ENCODE peak calls at places on chromosomes 6 and 20, in four cellular contexts. One of them, this sample, is unnamed.

GRCh38 chr20:420169-420620 is 12.1 kb downstream of the RBCK1 start:
- DNase-seq in A172: no peak
- DNase-seq in posterior cingulate gyrus: no peak
- DNase-seq in posterior vena cava: no peak
- DNase-seq in this sample: no peak

GRCh38 chr6:107807186-107807585 is 16.9 kb downstream of the SCML4 start:
- DNase-seq in A172: no peak
- DNase-seq in posterior vena cava: no peak
- DNase-seq in posterior cingulate gyrus: no peak
- DNase-seq in this sample: no peak

GRCh38 chr20:34022154-34022842 is 28.6 kb downstream of the RALY start:
- DNase-seq in posterior vena cava: no peak
- DNase-seq in A172: peak
- DNase-seq in posterior cingulate gyrus: no peak
- DNase-seq in this sample: no peak

GRCh38 chr6:33947047-33947446 is 143.2 kb upstream of the MLN start:
- DNase-seq in posterior cingulate gyrus: no peak
- DNase-seq in A172: no peak
- DNase-seq in posterior vena cava: peak
- DNase-seq in this sample: no peak

GRCh38 chr6:27977387-27977786 is 20.3 kb downstream of the OR2B6 start:
- DNase-seq in posterior cingulate gyrus: no peak
- DNase-seq in A172: no peak
- DNase-seq in posterior vena cava: no peak
- DNase-seq in this sample: no peak

GRCh38 chr6:28555136-28555535 is 29.5 kb downstream of the GPX5 start:
- DNase-seq in posterior vena cava: no peak
- DNase-seq in posterior cingulate gyrus: no peak
- DNase-seq in A172: no peak
- DNase-seq in this sample: no peak

GRCh38 chr20:17875106-17875980 is 93.3 kb downstream of the SNX5 start:
- DNase-seq in posterior vena cava: peak
- DNase-seq in A172: peak
- DNase-seq in posterior cingulate gyrus: peak
- DNase-seq in this sample: no peak

GRCh38 chr20:31593221-31594001 is 11.7 kb upstream of the ID1 start:
- DNase-seq in posterior vena cava: no peak
- DNase-seq in A172: peak
- DNase-seq in posterior cingulate gyrus: no peak
- DNase-seq in this sample: no peak

GRCh38 chr20:63093966-63094766 is 87.4 kb upstream of the BHLHE23 start:
- DNase-seq in A172: no peak
- DNase-seq in posterior cingulate gyrus: no peak
- DNase-seq in posterior vena cava: peak
- DNase-seq in this sample: peak

This sample was measured in mesenteric fat pad.